ENCODE peak calls at places on chromosomes 4 and X, in seven cellular contexts. U, E, F, V, C, G and S are unnamed samples.

GRCh38 chr4:82852751-82853053 is 38.3 kb downstream of the SEC31A start:
- DNase-seq in U (no peak), E (no peak), F (no peak), V (no peak), C (no peak), G (no peak), S (no peak)

GRCh38 chr4:86223472-86223871 is 136.4 kb downstream of the MAPK10 start:
- DNase-seq in U (no peak), E (peak; percentile 14), F (peak; percentile 91), V (no peak), C (no peak), G (peak; percentile 13), S (peak; percentile 54)

GRCh38 chr4:39961311-39961877 is 16.3 kb downstream of the PDS5A start:
- DNase-seq in U (no peak), E (no peak), F (no peak), V (no peak), C (no peak), G (no peak), S (no peak)

GRCh38 chr4:21811576-21811975 is 137.0 kb downstream of the KCNIP4 start:
- DNase-seq in U (no peak), E (no peak), F (no peak), V (no peak), C (no peak), G (no peak), S (no peak)

GRCh38 chr4:6449335-6449734 is 23.1 kb downstream of the PPP2R2C start:
- DNase-seq in U (no peak), E (no peak), F (no peak), V (no peak), C (no peak), G (no peak), S (no peak)

GRCh38 chrX:49257846-49258748 is 6.4 kb downstream of the FOXP3 start:
- DNase-seq in U (no peak), E (no peak), F (no peak), V (no peak), C (no peak), G (no peak), S (no peak)

GRCh38 chr4:137300776-137301175 is 231.5 kb downstream of the PCDH18 start:
- DNase-seq in U (no peak), E (no peak), F (no peak), V (no peak), C (no peak), G (peak; percentile 68), S (peak; percentile 45)

GRCh38 chr4:5956285-5957021 is 61.8 kb downstream of the C4orf50 start:
- DNase-seq in U (no peak), E (peak; percentile 29), F (peak; percentile 50), V (no peak), C (peak; percentile 62), G (no peak), S (no peak)

GRCh38 chr4:129515356-129515755 is 419.4 kb downstream of the C4orf33 start:
- DNase-seq in U (no peak), E (no peak), F (no peak), V (no peak), C (no peak), G (no peak), S (no peak)

GRCh38 chrX:76850851-76851250 is 423.3 kb downstream of the MAGEE1 start:
- DNase-seq in U (no peak), E (no peak), F (peak; percentile 34), V (no peak), C (no peak), G (no peak), S (no peak)

GRCh38 chr4:130147618-130148017 is 1051.7 kb downstream of the C4orf33 start:
- DNase-seq in U (no peak), E (no peak), F (peak; percentile 65), V (no peak), C (no peak), G (no peak), S (no peak)

GRCh38 chr4:108762559-108763225 is at the start of gene ETNPPL:
- DNase-seq in U (no peak), E (peak; percentile 47), F (peak; percentile 88), V (no peak), C (no peak), G (no peak), S (no peak)

GRCh38 chrX:102345916-102346315 is 93.9 kb downstream of the NXF2B start:
- DNase-seq in U (peak; percentile 73), E (peak; percentile 69), F (peak; percentile 75), V (peak; percentile 70), C (peak; percentile 31), G (peak; percentile 34), S (peak; percentile 59)

GRCh38 chrX:38850807-38851533 is 49.7 kb downstream of the MID1IP1 start:
- DNase-seq in U (no peak), E (no peak), F (no peak), V (no peak), C (no peak), G (no peak), S (no peak)

GRCh38 chr4:169092889-169093522 is 83.0 kb upstream of the CBR4 start:
- DNase-seq in U (no peak), E (no peak), F (no peak), V (no peak), C (no peak), G (no peak), S (no peak)

GRCh38 chr4:106681381-106681921 is 312.9 kb upstream of the GIMD1 start:
- DNase-seq in U (no peak), E (no peak), F (no peak), V (no peak), C (no peak), G (no peak), S (no peak)

GRCh38 chrX:52425710-52426245 is 57.0 kb downstream of the XAGE2 start:
- DNase-seq in U (no peak), E (no peak), F (no peak), V (no peak), C (no peak), G (peak; percentile 42), S (peak; percentile 10)

GRCh38 chr4:83561381-83561780 is 25.5 kb downstream of the GPAT3 start:
- DNase-seq in U (no peak), E (no peak), F (no peak), V (peak; percentile 13), C (no peak), G (peak; percentile 74), S (peak; percentile 12)

GRCh38 chrX:100995469-100995868 is 26.0 kb downstream of the ARL13A start:
- DNase-seq in U (no peak), E (peak; percentile 11), F (no peak), V (no peak), C (peak; percentile 28), G (peak; percentile 93), S (peak; percentile 92)

GRCh38 chrX:18582910-18583493 is 88.9 kb downstream of the RS1 start:
- DNase-seq in U (no peak), E (no peak), F (peak; percentile 3), V (no peak), C (no peak), G (peak; percentile 10), S (no peak)

GRCh38 chr4:128288689-128289106 is 1.1 kb upstream of the PGRMC2 start:
- DNase-seq in U (no peak), E (peak; percentile 40), F (peak; percentile 64), V (peak; percentile 30), C (no peak), G (peak; percentile 56), S (peak; percentile 46)

GRCh38 chr4:53935780-53936179 is 128.6 kb downstream of the CHIC2 start:
- DNase-seq in U (no peak), E (no peak), F (no peak), V (no peak), C (no peak), G (peak; percentile 84), S (peak; percentile 36)

GRCh38 chr4:158176108-158176507 is 3.3 kb upstream of the GASK1B start:
- DNase-seq in U (no peak), E (no peak), F (no peak), V (peak; percentile 25), C (peak; percentile 76), G (peak; percentile 57), S (peak; percentile 34)

GRCh38 chr4:154740462-154740861 is 3.3 kb upstream of the LRAT start:
- DNase-seq in U (no peak), E (peak; percentile 16), F (peak; percentile 43), V (no peak), C (no peak), G (no peak), S (no peak)

GRCh38 chr4:154744341-154744948 is 645 bp downstream of the LRAT start:
- DNase-seq in U (no peak), E (no peak), F (no peak), V (no peak), C (peak; percentile 3), G (no peak), S (no peak)

GRCh38 chr4:154741131-154741530 is 2.7 kb upstream of the LRAT start:
- DNase-seq in U (no peak), E (no peak), F (peak; percentile 43), V (no peak), C (no peak), G (no peak), S (no peak)

GRCh38 chr4:154741877-154742851 is 1.6 kb upstream of the LRAT start:
- DNase-seq in U (no peak), E (peak; percentile 32), F (peak; percentile 84), V (no peak), C (no peak), G (no peak), S (no peak)

GRCh38 chr4:154743683-154744340 is at the start of gene LRAT:
- DNase-seq in U (no peak), E (peak; percentile 85), F (peak; percentile 94), V (peak; percentile 72), C (peak; percentile 81), G (no peak), S (no peak)
- H3K4me3 ChIP-seq in U (peak within 1 kb of the TSS; percentile 48), E (peak within 1 kb of the TSS; percentile 62), F (peak within 1 kb of the TSS; percentile 88), V (peak within 1 kb of the TSS; percentile 46), C (peak within 1 kb of the TSS; percentile 64), G (no peak within 1 kb of the TSS), S (peak within 1 kb of the TSS; percentile 49)

GRCh38 chr4:110636677-110637407 is 14.0 kb upstream of the PITX2 start:
- DNase-seq in U (no peak), E (peak; percentile 87), F (peak; percentile 83), V (peak; percentile 73), C (no peak), G (peak; percentile 72), S (no peak)
- H3K27me3 ChIP-seq in U (peaks cover 72% of the 10 kb centered on the region), E (peaks cover 74% of the 10 kb centered on the region), F (peaks cover 98% of the 10 kb centered on the region), V (peaks cover 100% of the 10 kb centered on the region), C (no peaks in the 10 kb centered on the region), G (peaks cover 84% of the 10 kb centered on the region), S (peaks cover 95% of the 10 kb centered on the region)

DNA sequence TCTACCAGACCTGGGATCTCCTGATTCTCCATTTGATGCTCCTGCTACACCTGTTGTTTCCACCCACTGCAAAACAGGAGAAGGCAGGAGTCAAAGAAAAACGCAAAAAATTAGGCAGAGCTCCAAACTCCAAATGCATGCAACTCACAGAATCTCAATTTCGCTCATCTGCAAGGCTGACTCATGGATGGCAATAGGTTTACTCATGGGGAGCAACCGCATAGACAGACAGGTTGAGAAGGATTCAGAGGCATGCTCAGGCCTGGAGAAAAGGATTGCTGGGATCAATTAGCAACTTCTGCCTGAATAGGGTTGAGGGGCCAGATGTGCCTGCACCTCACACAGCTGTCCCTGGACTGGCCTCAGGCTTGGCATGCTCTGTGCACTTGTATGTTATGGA is 231.0 kb downstream of the LDB2 start:
- DNase-seq in U (no peak), E (no peak), F (no peak), V (no peak), C (no peak), G (peak; percentile 95), S (peak; percentile 86)
- H3K4me3 ChIP-seq in U (no peak overlapping the region), E (no peak overlapping the region), F (no peak overlapping the region), V (no peak overlapping the region), C (no peak overlapping the region), G (no peak overlapping the region), S (no peak overlapping the region)

DNA sequence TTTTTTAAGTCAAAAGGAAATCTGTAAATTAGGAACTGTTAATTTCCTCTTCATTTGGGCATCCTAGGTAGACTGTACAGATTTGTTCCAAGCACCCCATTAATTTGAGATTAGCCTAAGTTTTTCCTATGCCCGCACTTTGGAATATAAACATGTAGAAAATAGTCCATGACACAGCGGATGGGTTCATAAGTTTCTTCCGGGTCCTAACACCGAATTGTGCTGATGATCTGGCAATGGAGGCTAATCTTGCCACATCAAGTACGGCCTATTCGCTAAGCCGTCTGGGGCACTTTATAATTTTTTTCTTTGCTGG is 1.2 kb upstream of the USP9X start:
- DNase-seq in U (no peak), E (no peak), F (no peak), V (no peak), C (no peak), G (no peak), S (no peak)
- H3K27me3 ChIP-seq in U (no peaks in the 10 kb centered on the region), E (no peaks in the 10 kb centered on the region), F (no peaks in the 10 kb centered on the region), V (no peaks in the 10 kb centered on the region), C (no peaks in the 10 kb centered on the region), G (peaks cover 3% of the 10 kb centered on the region), S (no peaks in the 10 kb centered on the region)